ENCODE peak calls at places on chromosomes 3 and 15, in five cellular contexts. K is kidney epithelial cell, N is mammary epithelial cell, W is sigmoid colon, M is esophagus muscularis mucosa. Y is an unnamed sample. For H3K36me3, the result is how much of the 10 kb centered on the place peaks cover.

GRCh38 chr3:61562042-61562809 is 855 bp downstream of the PTPRG start:
- DNase-seq in K (no peak), N (peak), W (peak), M (no peak), Y (no peak)

GRCh38 chr3:76138921-76139320 is 353.6 kb upstream of the ZNF717 start:
- DNase-seq in K (no peak), N (no peak), W (no peak), M (no peak), Y (no peak)

GRCh38 chr3:195838714-195839113 is 27.0 kb upstream of the MUC4 start:
- DNase-seq in K (no peak), N (no peak), W (no peak), M (no peak), Y (no peak)

GRCh38 chr3:101813817-101814440 is 34.9 kb downstream of the NXPE3 start:
- DNase-seq in K (no peak), N (no peak), W (no peak), M (no peak), Y (no peak)

GRCh38 chr3:135927170-135927569 is 38.4 kb upstream of the PPP2R3A start:
- DNase-seq in K (no peak), N (peak), W (no peak), M (peak), Y (peak)

GRCh38 chr15:74384566-74385441 is 17.4 kb upstream of the CYP11A1 start:
- DNase-seq in K (no peak), N (peak), W (no peak), M (no peak), Y (no peak)

GRCh38 chr3:148742127-148742526 is 44.4 kb downstream of the AGTR1 start:
- DNase-seq in K (no peak), N (no peak), W (no peak), M (no peak), Y (no peak)

GRCh38 chr3:194443911-194444310 is 42.9 kb downstream of the ATP13A3 start:
- DNase-seq in K (no peak), N (no peak), W (no peak), M (no peak), Y (peak)

GRCh38 chr3:45551214-45552010 is 43.1 kb upstream of the LIMD1 start:
- DNase-seq in K (peak), N (peak), W (peak), M (no peak), Y (peak)

GRCh38 chr15:99120050-99120777 is 15.3 kb downstream of the SYNM start:
- DNase-seq in K (no peak), N (no peak), W (peak), M (no peak), Y (no peak)

GRCh38 chr3:9825461-9826040 is 15.5 kb downstream of the TTLL3 start:
- DNase-seq in K (no peak), N (no peak), W (no peak), M (no peak), Y (no peak)

DNA sequence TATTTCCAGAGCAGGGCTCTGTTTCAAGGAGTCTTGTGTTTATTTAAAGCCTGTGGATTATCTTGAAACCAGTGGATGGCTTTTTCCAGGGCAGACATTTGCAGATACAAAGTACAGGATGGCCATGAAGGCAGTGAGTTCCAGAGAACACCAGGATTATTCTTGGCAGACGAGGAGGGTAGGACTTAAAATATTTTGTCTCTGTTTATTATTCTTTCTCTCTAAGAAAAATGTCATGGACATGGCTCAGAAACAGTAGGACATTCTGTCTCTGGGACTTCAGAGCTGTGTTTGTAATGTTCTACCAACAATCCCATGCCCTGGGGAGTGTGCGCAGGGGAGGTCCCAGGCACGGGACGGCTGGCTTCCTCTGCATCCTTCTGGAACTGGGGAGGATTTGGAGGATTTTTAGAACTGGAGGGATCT is 125.9 kb downstream of the ATP10A start:
- DNase-seq in K (no peak), N (no peak), W (peak), M (peak), Y (no peak)
- H3K4me3 ChIP-seq in K (no peak), N (no peak), W (no peak), M (no peak), Y (no peak)

GRCh38 chr3:147392083-147392916 is 14.0 kb downstream of the ZIC4 start:
- DNase-seq in K (no peak), N (no peak), W (peak), M (no peak), Y (peak)
- TF ChIP-seq CTCF in K (no peak), N (no peak), W (no peak), M (no peak), Y (peak)

DNA sequence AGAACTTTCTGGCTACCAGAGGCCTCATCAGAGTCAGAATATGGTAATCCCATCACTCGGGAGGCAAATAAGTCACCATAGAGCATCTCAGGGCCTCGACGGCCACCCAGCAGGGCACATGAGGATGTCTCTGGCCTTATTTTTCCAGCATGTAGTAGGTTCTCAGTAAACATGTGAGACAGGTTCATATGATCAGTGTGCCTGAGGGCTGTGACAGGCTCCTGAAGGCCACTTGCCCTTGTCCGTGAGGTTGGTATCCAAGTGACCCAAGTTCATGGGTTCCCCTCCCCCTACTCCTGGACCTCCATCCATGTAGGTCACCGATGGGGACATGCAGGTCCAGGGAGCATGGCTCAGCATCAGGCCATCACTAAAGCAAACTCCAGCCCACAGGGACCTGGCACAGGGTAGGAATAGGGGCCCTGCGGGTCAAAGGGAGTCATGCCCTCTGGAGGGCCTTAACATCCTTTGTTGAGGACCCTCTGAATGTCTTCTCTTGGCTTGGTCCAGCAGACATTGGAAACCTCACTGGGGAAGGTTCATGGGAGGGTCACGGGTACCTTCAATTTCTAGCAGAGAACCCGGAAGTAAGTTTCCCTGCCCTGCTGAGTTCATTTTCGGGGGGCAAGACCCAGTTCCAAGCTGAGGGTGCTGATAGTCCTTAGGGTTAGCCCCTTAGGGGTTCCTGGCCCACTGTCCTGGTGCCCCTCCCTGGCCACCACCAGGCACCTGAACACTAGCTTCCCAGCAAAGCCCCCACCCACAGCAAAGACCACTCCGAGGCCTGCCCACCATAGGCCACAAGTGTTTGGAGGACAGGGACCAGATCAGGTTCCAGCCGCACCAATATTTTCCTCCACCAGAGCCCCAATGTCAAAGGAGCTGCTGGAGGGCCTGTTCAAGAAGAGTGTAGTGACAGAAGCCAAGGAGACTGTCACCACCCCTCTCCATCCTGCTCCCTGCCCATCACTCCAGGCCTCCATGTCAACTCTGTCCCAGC is 61.1 kb downstream of the ZNF445 start:
- DNase-seq in K (no peak), N (no peak), W (no peak), M (peak), Y (no peak)
- H3K36me3 ChIP-seq in K (under half), N (under half), W (under half), M (under half), Y (under half)

GRCh38 chr15:31869640-31870335 is 160.5 kb upstream of the CHRNA7 start:
- DNase-seq in K (no peak), N (no peak), W (no peak), M (no peak), Y (no peak)
- H3K4me3 ChIP-seq in K (peak), N (no peak), W (peak), M (peak), Y (peak)

DNA sequence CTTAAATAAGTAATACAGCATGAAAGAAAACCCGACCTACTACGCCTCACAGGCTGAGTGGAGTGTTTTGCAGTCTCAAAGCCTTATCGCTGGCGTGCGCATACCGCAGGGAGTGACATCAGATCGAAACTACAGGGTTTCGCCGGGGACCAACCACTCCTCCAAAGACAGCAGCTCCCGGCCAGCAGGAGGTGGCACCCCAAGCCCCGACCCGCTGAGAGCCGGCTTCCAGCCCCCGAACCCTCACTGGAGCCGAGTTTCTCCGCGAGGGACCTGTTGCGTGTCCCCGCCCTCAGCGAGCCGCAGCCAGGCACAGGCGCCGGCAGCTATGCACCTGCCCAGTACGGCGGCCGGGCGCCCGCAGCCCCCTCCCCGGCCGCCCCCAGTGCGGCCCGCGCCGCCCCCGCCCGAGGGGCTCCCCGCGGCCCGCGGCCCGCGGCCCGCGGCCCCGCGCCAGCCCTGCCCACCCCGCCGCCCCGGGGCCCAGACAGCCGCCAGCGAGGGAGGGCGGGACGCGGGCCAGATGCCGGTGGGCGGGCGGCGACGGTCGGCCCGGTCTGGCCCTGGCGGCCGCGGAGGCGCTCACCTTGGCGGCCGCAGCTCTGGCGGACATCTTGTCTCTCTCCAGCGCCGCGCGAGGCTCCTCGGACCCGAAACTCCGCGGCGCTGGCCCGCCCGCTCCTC is 710 bp downstream of the TJP1 start:
- DNase-seq in K (no peak), N (peak), W (peak), M (no peak), Y (no peak)
- TF ChIP-seq CTCF in K (peak), N (peak), W (peak), M (no peak), Y (peak)

Y was measured in BJ.